ENCODE peak calls at places on chromosome 12, in eight cellular contexts. B is RWPE1, D is omental fat pad, S is K562, Q is lower leg skin, V is foreskin fibroblast, P is mesothelial cell of epicardium, Z is dorsolateral prefrontal cortex. R is an unnamed sample.

GRCh38 chr12:948238-948637 is 1.3 kb downstream of the RAD52 start:
- DNase-seq in B (no peak), D (no peak), S (peak; percentile 5), Q (no peak), V (no peak), P (no peak), Z (no peak), R (no peak)

GRCh38 chr12:124754949-124755800 is 108.5 kb downstream of the SCARB1 start:
- DNase-seq in B (peak; percentile 32), D (peak; percentile 43), S (no peak), Q (peak; percentile 85), V (peak; percentile 97), P (no peak), Z (peak; percentile 90), R (no peak)

GRCh38 chr12:42140901-42141300 is 3.8 kb downstream of the GXYLT1 start:
- DNase-seq in B (no peak), D (no peak), S (no peak), Q (no peak), V (no peak), P (no peak), Z (no peak), R (no peak)

GRCh38 chr12:104049278-104050257 is at the start of gene GLT8D2:
- DNase-seq in B (peak; percentile 44), D (peak; percentile 25), S (no peak), Q (no peak), V (peak; percentile 89), P (peak; percentile 39), Z (no peak), R (peak; percentile 88)

GRCh38 chr12:42090899-42091298 is 53.8 kb downstream of the GXYLT1 start:
- DNase-seq in B (peak; percentile 49), D (no peak), S (no peak), Q (no peak), V (peak; percentile 34), P (no peak), Z (no peak), R (no peak)

GRCh38 chr12:2615665-2616387 is 178.9 kb upstream of the FKBP4 start:
- DNase-seq in B (no peak), D (no peak), S (no peak), Q (no peak), V (no peak), P (no peak), Z (no peak), R (no peak)

GRCh38 chr12:104680506-104680905 is 223.8 kb downstream of the CHST11 start:
- DNase-seq in B (no peak), D (no peak), S (no peak), Q (no peak), V (no peak), P (no peak), Z (no peak), R (no peak)

GRCh38 chr12:108379761-108380160 is 40.6 kb upstream of the CMKLR1 start:
- DNase-seq in B (no peak), D (no peak), S (no peak), Q (no peak), V (no peak), P (no peak), Z (no peak), R (no peak)

GRCh38 chr12:2775431-2775830 is 19.3 kb upstream of the FKBP4 start:
- DNase-seq in B (no peak), D (no peak), S (no peak), Q (no peak), V (no peak), P (no peak), Z (no peak), R (no peak)

GRCh38 chr12:106919910-106920544 is 35.7 kb upstream of the TMEM263 start:
- DNase-seq in B (peak; percentile 46), D (no peak), S (peak; percentile 61), Q (no peak), V (peak; percentile 44), P (no peak), Z (no peak), R (no peak)

GRCh38 chr12:76637807-76638206 is 78.2 kb upstream of the OSBPL8 start:
- DNase-seq in B (peak; percentile 63), D (no peak), S (no peak), Q (no peak), V (peak; percentile 50), P (no peak), Z (no peak), R (no peak)

GRCh38 chr12:22083167-22083566 is 37.1 kb downstream of the CMAS start:
- DNase-seq in B (peak; percentile 17), D (no peak), S (peak; percentile 38), Q (peak; percentile 21), V (no peak), P (no peak), Z (no peak), R (no peak)

GRCh38 chr12:95117178-95117599 is 43.8 kb upstream of the NR2C1 start:
- DNase-seq in B (no peak), D (peak; percentile 47), S (peak; percentile 84), Q (peak; percentile 71), V (peak; percentile 68), P (peak; percentile 25), Z (no peak), R (no peak)

GRCh38 chr12:131892711-131893604 is 1.5 kb upstream of the ULK1 start:
- DNase-seq in B (no peak), D (no peak), S (no peak), Q (no peak), V (no peak), P (no peak), Z (no peak), R (no peak)

GRCh38 chr12:71438670-71439361 is 782 bp upstream of the LGR5 start:
- DNase-seq in B (no peak), D (no peak), S (no peak), Q (no peak), V (peak; percentile 18), P (no peak), Z (no peak), R (no peak)

GRCh38 chr12:131862994-131863710 is 31.3 kb upstream of the ULK1 start:
- DNase-seq in B (peak; percentile 51), D (no peak), S (peak; percentile 59), Q (no peak), V (no peak), P (no peak), Z (no peak), R (no peak)

GRCh38 chr12:77998236-77998786 is 167.6 kb downstream of the NAV3 start:
- DNase-seq in B (no peak), D (no peak), S (no peak), Q (no peak), V (no peak), P (no peak), Z (no peak), R (no peak)

GRCh38 chr12:118841588-118841987 is 139.8 kb upstream of the SRRM4 start:
- DNase-seq in B (no peak), D (no peak), S (no peak), Q (no peak), V (no peak), P (no peak), Z (no peak), R (no peak)

GRCh38 chr12:118842753-118843335 is 138.5 kb upstream of the SRRM4 start:
- DNase-seq in B (no peak), D (no peak), S (no peak), Q (no peak), V (no peak), P (no peak), Z (peak; percentile 67), R (no peak)

GRCh38 chr12:118840878-118841277 is 140.5 kb upstream of the SRRM4 start:
- DNase-seq in B (no peak), D (no peak), S (no peak), Q (no peak), V (no peak), P (no peak), Z (no peak), R (no peak)

GRCh38 chr12:118835911-118836310 is 145.4 kb upstream of the SRRM4 start:
- DNase-seq in B (no peak), D (no peak), S (peak; percentile 6), Q (no peak), V (no peak), P (no peak), Z (no peak), R (no peak)

DNA sequence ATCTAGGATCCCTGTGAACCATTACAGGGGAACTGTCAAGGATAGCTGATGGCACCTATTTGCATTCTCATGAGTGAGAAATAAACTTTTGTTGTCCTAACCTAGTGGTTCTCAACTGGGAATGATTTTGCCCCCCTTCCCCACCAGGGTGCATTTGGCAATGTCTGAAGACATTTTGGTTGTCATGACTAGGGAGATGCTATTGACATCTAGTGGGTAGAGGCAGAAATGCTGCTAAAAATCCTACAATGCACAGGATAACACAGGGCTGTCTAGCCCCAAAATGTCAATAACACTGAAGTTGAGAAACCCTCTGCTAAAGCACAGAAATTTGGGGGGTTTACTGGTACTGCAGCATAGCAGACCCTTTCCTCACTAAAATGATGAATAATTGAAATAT is 140.9 kb upstream of the SRRM4 start:
- DNase-seq in B (no peak), D (no peak), S (peak; percentile 5), Q (no peak), V (no peak), P (no peak), Z (no peak), R (no peak)
- TF ChIP-seq CTCF in B (no peak), D (no peak), S (peak; percentile 38), Q (no peak), V (no peak), P (no peak), Z (no peak), R (peak; percentile 61)

GRCh38 chr12:114306646-114307045 is 99.3 kb downstream of the TBX5 start:
- DNase-seq in B (no peak), D (no peak), S (no peak), Q (no peak), V (peak; percentile 59), P (no peak), Z (no peak), R (no peak)
- TF ChIP-seq CTCF in B (no peak), D (no peak), S (no peak), Q (no peak), V (no peak), P (no peak), Z (no peak), R (no peak)

GRCh38 chr12:91178139-91178561 is 4.5 kb downstream of the DCN start:
- DNase-seq in B (peak; percentile 10), D (no peak), S (peak; percentile 1), Q (no peak), V (no peak), P (no peak), Z (no peak), R (no peak)
- TF ChIP-seq CTCF in B (peak; percentile 51), D (no peak), S (peak; percentile 30), Q (no peak), V (peak; percentile 57), P (peak; percentile 23), Z (peak; percentile 29), R (peak; percentile 61)

GRCh38 chr12:117403586-117404139 is 42.2 kb upstream of the NOS1 start:
- DNase-seq in B (no peak), D (no peak), S (no peak), Q (no peak), V (no peak), P (no peak), Z (no peak), R (no peak)

GRCh38 chr12:117400912-117401311 is 39.5 kb upstream of the NOS1 start:
- DNase-seq in B (no peak), D (no peak), S (no peak), Q (no peak), V (no peak), P (no peak), Z (no peak), R (no peak)

GRCh38 chr12:117404203-117404853 is 42.9 kb upstream of the NOS1 start:
- DNase-seq in B (no peak), D (no peak), S (no peak), Q (no peak), V (no peak), P (no peak), Z (no peak), R (no peak)

GRCh38 chr12:117404940-117405339 is 43.5 kb upstream of the NOS1 start:
- DNase-seq in B (no peak), D (no peak), S (no peak), Q (no peak), V (no peak), P (no peak), Z (no peak), R (no peak)

GRCh38 chr12:117402363-117402762 is 40.9 kb upstream of the NOS1 start:
- DNase-seq in B (no peak), D (no peak), S (peak; percentile 22), Q (no peak), V (no peak), P (no peak), Z (no peak), R (no peak)
- TF ChIP-seq CTCF in B (no peak), D (no peak), S (peak; percentile 41), Q (no peak), V (no peak), P (no peak), Z (no peak), R (no peak)

R was measured in type B pancreatic cell.